ENCODE peak calls at places on chromosomes 3 and 15, in eight cellular contexts. P is stimulated activated CD4-positive, alpha-beta T cell treated with anti-CD3 and anti-CD28 coated beads, Interleukin-12 subunit alpha, Interleukin-12 subunit beta, amount 100 ng/mL, for 48 hours; B is stimulated activated CD8-positive, alpha-beta memory T cell treated with anti-CD3 and anti-CD28 coated beads, Interleukin-7, amount 100 ng/mL, for 1 hour; Y is GM19239; L is esophagus squamous epithelium; E is NCI-H1105 treated with DMSO at 0.1 percent for 48 hours; D is vagina; H is MCF 10A. K is an unnamed sample.

GRCh38 chr3:78086150-78086549 is 1046.3 kb downstream of the ROBO2 start:
- DNase-seq in B (no peak), Y (no peak), E (no peak), D (no peak), L (no peak), P (no peak), H (peak; percentile 20), K (no peak)

GRCh38 chr15:68187559-68187958 is 17.6 kb downstream of the CALML4 start:
- DNase-seq in P (no peak), D (no peak), Y (no peak), H (peak; percentile 88), L (no peak), B (no peak), E (peak; percentile 97), K (no peak)

GRCh38 chr3:32292085-32292796 is 53.8 kb downstream of the CMTM8 start:
- DNase-seq in D (no peak), L (no peak), H (no peak), E (no peak), B (no peak), Y (no peak), P (no peak), K (no peak)

GRCh38 chr15:36584511-36584910 is 5.1 kb downstream of the CDIN1 start:
- DNase-seq in P (no peak), E (no peak), L (no peak), B (no peak), Y (no peak), H (no peak), D (no peak), K (no peak)

GRCh38 chr15:98556321-98556720 is 92.0 kb upstream of the IGF1R start:
- DNase-seq in H (no peak), Y (no peak), P (no peak), E (no peak), D (no peak), B (no peak), L (no peak), K (no peak)

GRCh38 chr15:35252351-35252865 is 167.3 kb upstream of the NANOGP8 start:
- DNase-seq in P (no peak), D (no peak), B (no peak), H (no peak), L (no peak), E (no peak), Y (no peak), K (no peak)

GRCh38 chr3:58999779-59000170 is 50.0 kb downstream of the CFAP20DC start:
- DNase-seq in H (no peak), Y (no peak), D (no peak), E (no peak), P (no peak), L (no peak), B (no peak), K (no peak)

GRCh38 chr3:134258761-134259347 is 8.2 kb upstream of the RYK start:
- DNase-seq in D (no peak), L (no peak), H (no peak), B (no peak), P (no peak), Y (no peak), E (no peak), K (no peak)

GRCh38 chr3:21544076-21544462 is 206.9 kb downstream of the ZNF385D start:
- DNase-seq in Y (no peak), H (peak; percentile 23), B (no peak), E (no peak), L (no peak), D (no peak), P (no peak), K (no peak)

GRCh38 chr3:2579206-2579605 is 480.5 kb downstream of the CNTN4 start:
- DNase-seq in E (peak; percentile 81), Y (no peak), H (no peak), L (no peak), D (no peak), P (no peak), B (no peak), K (no peak)

GRCh38 chr15:76983588-76984379 is 11.1 kb upstream of the PSTPIP1 start:
- DNase-seq in P (no peak), H (peak; percentile 13), B (no peak), D (no peak), E (no peak), Y (no peak), L (no peak), K (peak; percentile 35)

GRCh38 chr3:15051531-15051930 is 13.6 kb downstream of the MRPS25 start:
- DNase-seq in B (no peak), L (no peak), D (no peak), Y (no peak), P (peak; percentile 25), H (peak; percentile 63), E (peak; percentile 2), K (no peak)

GRCh38 chr3:43998374-43998840 is 243.3 kb upstream of the TOPAZ1 start:
- DNase-seq in L (no peak), P (no peak), E (no peak), D (no peak), H (no peak), B (no peak), Y (no peak), K (no peak)

GRCh38 chr3:69353492-69353891 is 32.4 kb downstream of the FRMD4B start:
- DNase-seq in E (no peak), P (no peak), L (no peak), B (no peak), Y (no peak), H (peak; percentile 47), D (no peak), K (no peak)

GRCh38 chr3:14238356-14238755 is 59.7 kb downstream of the LSM3 start:
- DNase-seq in P (no peak), D (peak; percentile 22), E (no peak), Y (no peak), B (no peak), L (no peak), H (no peak), K (peak; percentile 33)

GRCh38 chr3:24047513-24047912 is 102.4 kb downstream of the NR1D2 start:
- DNase-seq in P (no peak), H (no peak), B (no peak), D (no peak), E (no peak), Y (no peak), L (no peak), K (no peak)

GRCh38 chr3:74630602-74631001 is 16.1 kb upstream of the CNTN3 start:
- DNase-seq in D (no peak), Y (no peak), L (no peak), B (no peak), H (peak; percentile 42), P (no peak), E (no peak), K (no peak)

GRCh38 chr3:133437391-133438093 is 37.7 kb downstream of the BFSP2 start:
- DNase-seq in Y (no peak), E (peak; percentile 60), B (no peak), D (no peak), L (no peak), H (peak; percentile 25), P (no peak), K (no peak)

GRCh38 chr15:99902248-99902647 is 169.0 kb upstream of the LYSMD4 start:
- DNase-seq in Y (no peak), B (no peak), E (no peak), H (no peak), P (no peak), L (no peak), D (no peak), K (no peak)

GRCh38 chr3:70999730-71000129 is 583.8 kb downstream of the FOXP1 start:
- DNase-seq in D (no peak), E (no peak), L (no peak), P (no peak), Y (no peak), B (no peak), H (peak; percentile 63), K (no peak)

GRCh38 chr15:48358681-48359152 is 27.5 kb downstream of the DUT start:
- DNase-seq in B (no peak), L (no peak), D (no peak), H (peak; percentile 55), Y (no peak), E (no peak), P (no peak), K (no peak)

K was measured in coronary artery.